ENCODE peak calls at places on chromosome 9, in six cellular contexts. One of them, this sample, is unnamed.

GRCh38 chr9:87212563-87213154 is 265.4 kb upstream of the GAS1 start:
- DNase-seq in HepG2: no peak
- DNase-seq in A549: no peak
- DNase-seq in WTC11: peak; percentile 27
- DNase-seq in K562: peak; percentile 4
- DNase-seq in H1: no peak
- DNase-seq in this sample: no peak

GRCh38 chr9:19232830-19233194 is 2.3 kb downstream of the DENND4C start:
- DNase-seq in WTC11: no peak
- DNase-seq in A549: no peak
- DNase-seq in H1: no peak
- DNase-seq in K562: no peak
- DNase-seq in HepG2: no peak
- DNase-seq in this sample: peak; percentile 55

GRCh38 chr9:89756891-89757537 is 152.2 kb downstream of the GADD45G start:
- DNase-seq in K562: no peak
- DNase-seq in H1: no peak
- DNase-seq in HepG2: no peak
- DNase-seq in A549: no peak
- DNase-seq in WTC11: no peak
- DNase-seq in this sample: no peak

GRCh38 chr9:37983381-37984067 is 79.6 kb upstream of the SLC25A51 start:
- DNase-seq in K562: no peak
- DNase-seq in A549: no peak
- DNase-seq in HepG2: no peak
- DNase-seq in WTC11: no peak
- DNase-seq in H1: no peak
- DNase-seq in this sample: no peak

GRCh38 chr9:131530546-131530929 is 525 bp downstream of the UCK1 start:
- DNase-seq in H1: peak; percentile 68
- DNase-seq in K562: peak; percentile 81
- DNase-seq in HepG2: peak; percentile 24
- DNase-seq in WTC11: peak; percentile 58
- DNase-seq in A549: peak; percentile 40
- DNase-seq in this sample: peak; percentile 30

GRCh38 chr9:98182889-98183599 is 9.4 kb downstream of the CORO2A start:
- DNase-seq in HepG2: peak; percentile 44
- DNase-seq in WTC11: no peak
- DNase-seq in A549: no peak
- DNase-seq in K562: no peak
- DNase-seq in H1: no peak
- DNase-seq in this sample: no peak

GRCh38 chr9:109471994-109472393 is 26.1 kb downstream of the PTPN3 start:
- DNase-seq in WTC11: no peak
- DNase-seq in HepG2: no peak
- DNase-seq in K562: no peak
- DNase-seq in A549: no peak
- DNase-seq in H1: no peak
- DNase-seq in this sample: no peak

GRCh38 chr9:9170735-9171134 is 1371.2 kb upstream of the DMAC1 start:
- DNase-seq in A549: no peak
- DNase-seq in H1: no peak
- DNase-seq in WTC11: no peak
- DNase-seq in K562: no peak
- DNase-seq in HepG2: no peak
- DNase-seq in this sample: no peak

GRCh38 chr9:20593551-20593950 is 28.7 kb downstream of the MLLT3 start:
- DNase-seq in K562: no peak
- DNase-seq in WTC11: no peak
- DNase-seq in HepG2: no peak
- DNase-seq in A549: no peak
- DNase-seq in H1: no peak
- DNase-seq in this sample: peak; percentile 43

GRCh38 chr9:119368681-119369581 is at the start of gene BRINP1:
- DNase-seq in K562: no peak
- DNase-seq in WTC11: peak; percentile 77
- DNase-seq in H1: peak; percentile 81
- DNase-seq in A549: peak; percentile 19
- DNase-seq in HepG2: no peak
- DNase-seq in this sample: no peak

GRCh38 chr9:135604437-135605237 is 34.7 kb downstream of the GLT6D1 start:
- DNase-seq in H1: peak; percentile 47
- DNase-seq in K562: no peak
- DNase-seq in WTC11: no peak
- DNase-seq in HepG2: no peak
- DNase-seq in A549: no peak
- DNase-seq in this sample: no peak

GRCh38 chr9:591292-591691 is 250.2 kb upstream of the DMRT1 start:
- DNase-seq in K562: no peak
- DNase-seq in H1: no peak
- DNase-seq in HepG2: no peak
- DNase-seq in A549: peak; percentile 42
- DNase-seq in WTC11: no peak
- DNase-seq in this sample: peak; percentile 51

GRCh38 chr9:76159288-76159926 is 234.8 kb downstream of the RFK start:
- DNase-seq in HepG2: no peak
- DNase-seq in H1: no peak
- DNase-seq in WTC11: no peak
- DNase-seq in A549: no peak
- DNase-seq in K562: no peak
- DNase-seq in this sample: no peak

GRCh38 chr9:126494746-126495145 is 119.0 kb upstream of the LMX1B start:
- DNase-seq in K562: no peak
- DNase-seq in WTC11: no peak
- DNase-seq in A549: no peak
- DNase-seq in HepG2: no peak
- DNase-seq in H1: no peak
- DNase-seq in this sample: no peak

GRCh38 chr9:35813434-35814105 is 1.3 kb downstream of the HINT2 start:
- DNase-seq in A549: peak; percentile 79
- DNase-seq in H1: no peak
- DNase-seq in K562: peak; percentile 44
- DNase-seq in WTC11: peak; percentile 41
- DNase-seq in HepG2: peak; percentile 73
- DNase-seq in this sample: peak; percentile 19

GRCh38 chr9:112570731-112571167 is 84.1 kb downstream of the KIAA1958 start:
- DNase-seq in H1: no peak
- DNase-seq in K562: no peak
- DNase-seq in WTC11: no peak
- DNase-seq in A549: no peak
- DNase-seq in HepG2: peak; percentile 89
- DNase-seq in this sample: no peak

GRCh38 chr9:5448461-5448860 is 1.9 kb upstream of the CD274 start:
- DNase-seq in WTC11: no peak
- DNase-seq in H1: no peak
- DNase-seq in K562: no peak
- DNase-seq in A549: no peak
- DNase-seq in HepG2: no peak
- DNase-seq in this sample: no peak

GRCh38 chr9:129665008-129665771 is at the start of gene PRRX2:
- DNase-seq in HepG2: no peak
- DNase-seq in H1: peak; percentile 75
- DNase-seq in K562: peak; percentile 67
- DNase-seq in A549: peak; percentile 47
- DNase-seq in WTC11: peak; percentile 63
- DNase-seq in this sample: no peak

GRCh38 chr9:81759680-81760215 is 70.4 kb upstream of the TLE1 start:
- DNase-seq in HepG2: peak; percentile 53
- DNase-seq in WTC11: no peak
- DNase-seq in A549: peak; percentile 85
- DNase-seq in K562: no peak
- DNase-seq in H1: no peak
- DNase-seq in this sample: peak; percentile 95

GRCh38 chr9:137316012-137316981 is 14.2 kb upstream of the NRARP start:
- DNase-seq in A549: peak; percentile 75
- DNase-seq in H1: peak; percentile 79
- DNase-seq in K562: peak; percentile 95
- DNase-seq in WTC11: peak; percentile 63
- DNase-seq in HepG2: no peak
- DNase-seq in this sample: peak; percentile 65
- TF ChIP-seq JUN in A549: peak; percentile 31
- TF ChIP-seq JUN in H1: no peak
- TF ChIP-seq JUN in K562: no peak
- TF ChIP-seq JUN in WTC11: no peak
- TF ChIP-seq JUN in HepG2: no peak
- TF ChIP-seq JUN in this sample: no peak

GRCh38 chr9:137085918-137086530 is 761 bp upstream of the MAN1B1 start:
- DNase-seq in H1: no peak
- DNase-seq in WTC11: peak; percentile 36
- DNase-seq in HepG2: no peak
- DNase-seq in A549: peak; percentile 48
- DNase-seq in K562: no peak
- DNase-seq in this sample: peak; percentile 37

GRCh38 chr9:137084526-137084925 is 2.3 kb upstream of the MAN1B1 start:
- DNase-seq in A549: no peak
- DNase-seq in WTC11: no peak
- DNase-seq in H1: no peak
- DNase-seq in K562: no peak
- DNase-seq in HepG2: no peak
- DNase-seq in this sample: no peak

GRCh38 chr9:137082925-137083290 is 3.9 kb upstream of the MAN1B1 start:
- DNase-seq in H1: no peak
- DNase-seq in K562: no peak
- DNase-seq in HepG2: no peak
- DNase-seq in WTC11: no peak
- DNase-seq in A549: no peak
- DNase-seq in this sample: no peak

GRCh38 chr9:137082222-137082924 is 4.4 kb upstream of the MAN1B1 start:
- DNase-seq in A549: no peak
- DNase-seq in K562: no peak
- DNase-seq in WTC11: no peak
- DNase-seq in HepG2: no peak
- DNase-seq in H1: no peak
- DNase-seq in this sample: no peak

DNA sequence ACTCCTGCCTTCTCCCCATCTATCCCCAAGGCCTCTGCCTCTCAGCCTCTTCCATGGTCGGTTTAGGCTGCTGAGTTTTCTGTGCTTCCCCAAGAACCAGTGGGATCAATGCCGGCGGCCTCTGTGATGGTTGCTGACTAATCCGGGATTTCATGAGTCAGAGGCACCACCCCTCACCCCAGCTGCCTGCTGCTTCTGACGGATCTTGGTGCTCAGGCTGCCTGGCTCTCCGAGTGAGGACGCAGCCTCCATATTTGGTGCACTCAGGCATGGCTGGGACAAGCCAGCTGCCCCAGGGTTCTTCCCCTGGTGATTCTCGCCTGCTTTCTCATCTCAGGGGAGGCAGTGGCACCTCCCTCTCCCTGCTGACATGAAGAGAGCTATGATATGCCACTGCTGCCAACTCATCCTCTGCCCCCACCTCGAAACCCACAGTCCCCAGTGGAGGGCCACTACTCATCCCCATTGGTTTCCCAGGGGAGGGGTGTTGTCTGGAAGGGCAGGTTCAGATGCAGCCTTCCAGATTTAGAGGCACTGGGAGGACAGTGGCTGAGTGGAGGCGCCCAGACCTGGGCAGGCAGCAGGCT is 3.3 kb upstream of the MAN1B1 start:
- DNase-seq in HepG2: peak; percentile 70
- DNase-seq in A549: peak; percentile 86
- DNase-seq in H1: no peak
- DNase-seq in K562: peak; percentile 52
- DNase-seq in WTC11: no peak
- DNase-seq in this sample: peak; percentile 79
- TF ChIP-seq JUN in HepG2: no peak
- TF ChIP-seq JUN in A549: peak; percentile 56
- TF ChIP-seq JUN in H1: no peak
- TF ChIP-seq JUN in K562: no peak
- TF ChIP-seq JUN in WTC11: no peak
- TF ChIP-seq JUN in this sample: peak; percentile 63

GRCh38 chr9:16992138-16992537 is 121.7 kb upstream of the BNC2 start:
- DNase-seq in K562: no peak
- DNase-seq in HepG2: no peak
- DNase-seq in WTC11: no peak
- DNase-seq in H1: no peak
- DNase-seq in A549: no peak
- DNase-seq in this sample: no peak

GRCh38 chr9:16982780-16983179 is 112.3 kb upstream of the BNC2 start:
- DNase-seq in WTC11: no peak
- DNase-seq in A549: no peak
- DNase-seq in HepG2: no peak
- DNase-seq in K562: no peak
- DNase-seq in H1: no peak
- DNase-seq in this sample: no peak

GRCh38 chr9:16985559-16986348 is 115.3 kb upstream of the BNC2 start:
- DNase-seq in K562: no peak
- DNase-seq in A549: peak; percentile 19
- DNase-seq in HepG2: no peak
- DNase-seq in H1: no peak
- DNase-seq in WTC11: no peak
- DNase-seq in this sample: peak; percentile 48

GRCh38 chr9:16986441-16987387 is 116.2 kb upstream of the BNC2 start:
- DNase-seq in H1: no peak
- DNase-seq in HepG2: no peak
- DNase-seq in A549: no peak
- DNase-seq in K562: no peak
- DNase-seq in WTC11: no peak
- DNase-seq in this sample: no peak
- TF ChIP-seq JUN in H1: no peak
- TF ChIP-seq JUN in HepG2: no peak
- TF ChIP-seq JUN in A549: no peak
- TF ChIP-seq JUN in K562: no peak
- TF ChIP-seq JUN in WTC11: no peak
- TF ChIP-seq JUN in this sample: no peak

GRCh38 chr9:2593754-2594153 is 27.8 kb upstream of the VLDLR start:
- DNase-seq in K562: no peak
- DNase-seq in H1: no peak
- DNase-seq in WTC11: no peak
- DNase-seq in HepG2: no peak
- DNase-seq in A549: no peak
- DNase-seq in this sample: no peak
- TF ChIP-seq JUN in K562: no peak
- TF ChIP-seq JUN in H1: no peak
- TF ChIP-seq JUN in WTC11: no peak
- TF ChIP-seq JUN in HepG2: no peak
- TF ChIP-seq JUN in A549: no peak
- TF ChIP-seq JUN in this sample: no peak

DNA sequence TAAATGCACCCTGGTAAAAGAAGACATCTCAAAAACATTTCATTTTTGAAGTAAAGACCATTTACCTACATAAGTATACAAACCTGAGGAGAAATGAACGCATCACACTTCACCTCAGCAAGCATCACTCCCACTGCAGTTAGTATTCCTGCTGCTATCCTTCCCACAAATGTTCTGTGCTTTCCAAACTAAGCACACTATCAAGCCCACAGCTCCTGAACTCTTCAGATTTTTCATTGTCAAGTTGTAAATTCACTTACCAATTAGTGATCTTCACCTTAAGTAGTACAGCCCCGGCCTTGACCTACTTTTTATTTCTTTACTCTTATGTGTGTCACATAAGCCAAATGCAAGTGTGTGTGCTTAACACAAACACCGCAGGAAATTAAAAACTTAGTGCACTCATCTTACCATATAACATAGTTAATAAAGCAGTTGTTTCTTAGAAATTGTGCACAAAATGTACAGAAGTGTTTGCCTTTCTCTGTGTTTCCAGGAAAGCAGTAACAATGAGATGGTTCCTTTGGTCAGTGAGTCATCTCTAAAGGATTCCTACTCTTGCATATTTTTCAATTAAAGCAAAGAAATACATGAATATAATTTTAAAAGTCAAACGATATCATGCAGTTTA is 169.4 kb downstream of the APBA1 start:
- DNase-seq in HepG2: no peak
- DNase-seq in A549: no peak
- DNase-seq in K562: no peak
- DNase-seq in H1: no peak
- DNase-seq in WTC11: no peak
- DNase-seq in this sample: peak; percentile 85
- TF ChIP-seq JUN in HepG2: no peak
- TF ChIP-seq JUN in A549: no peak
- TF ChIP-seq JUN in K562: no peak
- TF ChIP-seq JUN in H1: no peak
- TF ChIP-seq JUN in WTC11: no peak
- TF ChIP-seq JUN in this sample: peak; percentile 97

This sample was measured in endothelial cell of umbilical vein.